ENCODE peak calls at places on chromosomes 13 and 19, in eight cellular contexts. Y, C, X, A, G, P, Z and W are unnamed samples.
A peak's percentile ranks its signal among the peaks of the same experiment; 100 is the strongest.

GRCh38 chr13:58087566-58087965 is 456.0 kb downstream of the PCDH17 start:
- DNase-seq in X (no peak), G (no peak), Z (no peak), A (no peak), Y (no peak), C (no peak), P (no peak), W (no peak)

GRCh38 chr13:27857271-27857670 is 62.5 kb upstream of the PDX1 start:
- DNase-seq in X (no peak), C (no peak), Z (no peak), P (no peak), G (no peak), Y (no peak), A (no peak), W (no peak)

GRCh38 chr19:18460313-18460712 is 22.4 kb upstream of the ISYNA1 start:
- DNase-seq in P (peak; percentile 66), G (peak; percentile 87), Z (no peak), X (peak; percentile 62), A (peak; percentile 42), C (peak; percentile 86), Y (peak; percentile 79), W (no peak)

GRCh38 chr13:52048516-52048915 is 24.0 kb downstream of the UTP14C start:
- DNase-seq in X (no peak), P (no peak), Y (no peak), G (no peak), A (no peak), C (peak; percentile 41), Z (no peak), W (no peak)

GRCh38 chr19:43784981-43785808 is 4.4 kb upstream of the KCNN4 start:
- DNase-seq in G (peak; percentile 56), Z (peak; percentile 86), A (peak; percentile 63), X (no peak), P (no peak), C (peak; percentile 67), Y (no peak), W (peak; percentile 84)

GRCh38 chr13:110136660-110137585 is 170.0 kb downstream of the COL4A1 start:
- DNase-seq in P (no peak), A (no peak), C (no peak), X (no peak), Z (no peak), G (peak; percentile 73), Y (no peak), W (no peak)

GRCh38 chr13:76792680-76793334 is 93.4 kb downstream of the KCTD12 start:
- DNase-seq in X (no peak), P (no peak), G (peak; percentile 46), Z (no peak), C (peak; percentile 66), Y (no peak), A (no peak), W (no peak)

GRCh38 chr13:61294467-61295186 is 121.0 kb downstream of the PCDH20 start:
- DNase-seq in Y (no peak), X (no peak), C (no peak), Z (no peak), A (no peak), G (no peak), P (no peak), W (no peak)

GRCh38 chr13:106493569-106493968 is 41.9 kb downstream of the EFNB2 start:
- DNase-seq in C (no peak), Z (no peak), X (no peak), A (no peak), Y (no peak), P (no peak), G (no peak), W (no peak)

GRCh38 chr13:106498571-106498970 is 36.9 kb downstream of the EFNB2 start:
- DNase-seq in X (no peak), C (no peak), Y (no peak), G (no peak), A (no peak), P (no peak), Z (no peak), W (no peak)

GRCh38 chr13:106498158-106498557 is 37.3 kb downstream of the EFNB2 start:
- DNase-seq in Z (no peak), P (no peak), Y (no peak), G (no peak), C (no peak), X (no peak), A (no peak), W (no peak)

GRCh38 chr13:106497079-106497478 is 38.4 kb downstream of the EFNB2 start:
- DNase-seq in P (no peak), C (no peak), Z (no peak), Y (no peak), G (no peak), X (no peak), A (no peak), W (no peak)

DNA sequence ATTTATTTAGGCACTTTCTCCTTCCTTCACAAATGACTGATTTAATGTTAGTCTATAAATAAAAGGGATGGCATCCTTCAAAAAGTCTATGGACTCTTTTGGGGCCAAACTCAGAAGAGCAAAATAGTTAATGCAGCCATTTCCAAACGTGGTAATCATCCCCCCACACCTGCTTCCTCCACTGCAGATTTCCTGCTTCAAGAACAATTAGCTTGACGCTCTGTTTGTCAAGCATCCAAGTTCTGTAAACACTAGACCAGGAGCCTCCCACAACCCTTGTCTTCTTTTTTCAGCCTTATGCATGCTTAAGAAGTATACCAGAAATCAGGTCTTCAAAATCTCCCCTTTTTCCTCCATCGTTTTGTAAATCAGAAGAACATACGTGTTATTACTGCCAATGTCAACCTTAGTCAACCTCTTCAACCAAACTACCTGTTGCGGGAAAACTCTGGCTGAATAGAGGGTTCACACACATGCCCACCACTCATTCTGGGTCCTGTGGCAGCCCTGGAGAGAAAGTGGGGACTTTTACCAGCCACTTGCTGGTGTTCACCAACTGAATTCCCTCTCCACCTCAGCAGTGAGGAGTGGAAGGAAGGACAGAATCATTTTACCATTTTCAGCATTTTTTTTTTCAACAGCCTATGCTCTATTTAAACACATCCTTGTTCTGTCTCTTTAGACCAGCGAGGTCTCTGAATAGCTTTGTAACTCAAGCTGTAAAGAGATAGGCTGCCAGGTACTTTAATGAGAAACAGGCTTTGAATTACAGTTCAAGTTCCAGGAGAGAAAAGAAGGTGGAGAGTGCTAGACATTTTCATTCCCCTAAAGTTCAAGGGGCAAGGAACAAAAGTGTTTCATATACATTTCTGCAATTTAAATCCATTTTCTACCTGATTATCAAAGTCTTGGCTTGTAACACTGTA is 39.1 kb downstream of the EFNB2 start:
- DNase-seq in A (no peak), P (no peak), X (no peak), C (no peak), Z (no peak), Y (no peak), G (no peak), W (no peak)
- H3K4me1 ChIP-seq in A (peaks cover 40% of the 10 kb centered on the region), P (peaks cover 88% of the 10 kb centered on the region), X (peaks cover 11% of the 10 kb centered on the region), C (no peaks in the 10 kb centered on the region), Z (no peaks in the 10 kb centered on the region), Y (no peaks in the 10 kb centered on the region), G (peaks cover 11% of the 10 kb centered on the region), W (no peaks in the 10 kb centered on the region)

GRCh38 chr19:56310462-56310861 is 4.2 kb downstream of the ZSCAN5A start:
- DNase-seq in C (no peak), P (no peak), G (no peak), A (no peak), Z (no peak), X (no peak), Y (no peak), W (no peak)

GRCh38 chr19:56308792-56309191 is 5.8 kb downstream of the ZSCAN5A start:
- DNase-seq in C (no peak), A (no peak), G (no peak), Y (no peak), Z (no peak), X (no peak), P (no peak), W (no peak)

GRCh38 chr19:56312787-56313343 is 1.8 kb downstream of the ZSCAN5A start:
- DNase-seq in X (no peak), A (no peak), G (no peak), P (no peak), Z (no peak), Y (no peak), C (no peak), W (no peak)

GRCh38 chr19:56312337-56312736 is 2.3 kb downstream of the ZSCAN5A start:
- DNase-seq in P (no peak), C (no peak), G (no peak), A (no peak), Y (no peak), Z (no peak), X (no peak), W (no peak)

GRCh38 chr19:56309511-56310185 is 5.0 kb downstream of the ZSCAN5A start:
- DNase-seq in A (peak; percentile 64), X (no peak), G (peak; percentile 57), C (peak; percentile 4), Y (no peak), P (peak; percentile 41), Z (peak; percentile 68), W (peak; percentile 77)
- TF ChIP-seq CTCF in A (peak; percentile 77), X (peak; percentile 38), G (peak; percentile 52), C (peak; percentile 78), Y (no peak), P (peak; percentile 71), Z (peak; percentile 100), W (peak; percentile 86)

GRCh38 chr19:5993516-5994406 is 15.8 kb upstream of the RANBP3 start:
- DNase-seq in G (no peak), Y (no peak), P (peak; percentile 55), X (no peak), C (no peak), Z (no peak), A (peak; percentile 97), W (no peak)

GRCh38 chr19:5992756-5993155 is 14.8 kb upstream of the RANBP3 start:
- DNase-seq in G (no peak), X (no peak), Y (no peak), P (no peak), Z (no peak), C (no peak), A (no peak), W (no peak)

GRCh38 chr19:5995606-5996005 is 17.7 kb upstream of the RANBP3 start:
- DNase-seq in Y (no peak), Z (no peak), X (no peak), A (no peak), G (no peak), P (no peak), C (no peak), W (no peak)

GRCh38 chr19:5996102-5996501 is 18.2 kb upstream of the RANBP3 start:
- DNase-seq in Z (no peak), X (no peak), C (no peak), P (no peak), Y (no peak), G (no peak), A (no peak), W (no peak)

DNA sequence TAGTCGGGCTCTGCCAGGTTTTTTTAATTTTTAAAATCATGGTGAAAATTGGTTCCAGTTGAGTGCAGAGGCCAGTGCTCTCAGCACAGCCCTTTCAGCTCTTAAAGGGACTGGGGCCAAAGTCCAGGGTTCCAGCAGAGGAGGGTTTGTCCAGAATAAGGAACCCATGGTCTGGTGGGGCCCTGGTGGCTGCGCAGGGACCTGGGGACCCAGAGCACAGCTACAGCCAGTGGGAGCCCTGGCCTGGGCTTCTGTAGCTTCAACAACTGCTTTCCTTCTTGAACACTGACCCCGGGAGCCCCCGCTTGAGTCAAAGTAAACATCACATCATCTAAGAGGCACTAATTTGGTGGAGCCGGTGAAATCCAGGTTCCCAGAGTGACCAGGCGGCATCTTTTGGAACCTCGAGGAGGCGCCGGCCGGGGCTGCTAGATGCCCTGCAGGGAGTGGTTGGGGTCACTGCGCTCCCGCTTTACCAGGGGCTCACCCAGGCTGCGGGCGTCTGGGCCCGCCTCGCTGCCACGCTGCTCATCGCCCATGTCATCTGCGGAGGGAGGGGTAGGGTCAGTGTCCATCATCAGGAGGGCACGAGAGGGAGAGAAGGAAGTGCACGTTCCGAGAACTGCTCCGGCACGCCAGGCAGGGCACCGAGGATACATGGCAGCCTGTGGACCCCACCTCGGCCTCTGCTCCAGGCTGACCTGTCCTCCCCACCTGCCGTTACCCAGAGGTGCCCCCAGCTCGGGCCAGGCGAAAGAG is 16.6 kb upstream of the RANBP3 start:
- DNase-seq in P (no peak), X (no peak), G (no peak), Z (no peak), C (no peak), Y (no peak), A (no peak), W (no peak)
- H3K4me3 ChIP-seq in P (peak overlapping the region; percentile 48), X (no peak overlapping the region), G (no peak overlapping the region), Z (no peak overlapping the region), C (no peak overlapping the region), Y (no peak overlapping the region), A (no peak overlapping the region), W (no peak overlapping the region)

GRCh38 chr13:45327253-45327954 is 13.6 kb downstream of the TPT1 start:
- DNase-seq in C (no peak), P (no peak), Z (peak; percentile 11), X (no peak), G (no peak), Y (no peak), A (no peak), W (no peak)

GRCh38 chr13:45325806-45326205 is 15.2 kb downstream of the TPT1 start:
- DNase-seq in Z (no peak), Y (no peak), X (peak; percentile 45), C (peak; percentile 97), P (peak; percentile 65), G (peak; percentile 86), A (peak; percentile 38), W (no peak)

GRCh38 chr13:45331981-45332830 is 8.8 kb downstream of the TPT1 start:
- DNase-seq in X (no peak), Z (no peak), G (peak; percentile 54), P (no peak), A (peak; percentile 24), Y (no peak), C (peak; percentile 88), W (no peak)

GRCh38 chr13:45331123-45331619 is 9.8 kb downstream of the TPT1 start:
- DNase-seq in X (no peak), P (no peak), G (no peak), Y (no peak), C (no peak), A (no peak), Z (no peak), W (no peak)

DNA sequence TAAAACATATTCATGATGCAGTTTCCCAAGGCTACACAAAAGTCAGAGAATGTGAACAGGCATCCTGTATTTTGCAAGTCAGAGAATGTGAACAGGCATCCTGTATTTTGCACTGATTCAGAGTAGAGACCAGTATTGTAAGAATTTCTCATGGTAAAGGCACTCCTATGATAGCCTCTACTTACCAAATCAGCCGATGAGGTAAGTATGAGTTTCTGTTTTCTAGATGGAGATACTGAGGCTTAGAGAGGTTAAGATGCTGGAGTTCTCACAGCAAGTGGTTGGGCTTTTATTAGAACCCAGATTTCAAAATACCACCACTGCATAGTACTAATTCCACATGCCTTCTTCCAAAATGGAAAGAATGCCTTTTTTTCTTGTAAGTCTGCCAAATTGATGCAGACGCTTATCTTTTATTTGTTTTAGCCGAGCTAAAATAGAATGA is 12.3 kb downstream of the TPT1 start:
- DNase-seq in Z (no peak), A (no peak), G (no peak), P (no peak), X (no peak), C (peak; percentile 89), Y (no peak), W (no peak)
- H3K4me1 ChIP-seq in Z (peaks cover 35% of the 10 kb centered on the region), A (peaks cover 17% of the 10 kb centered on the region), G (peaks cover 27% of the 10 kb centered on the region), P (peaks cover 91% of the 10 kb centered on the region), X (peaks cover 57% of the 10 kb centered on the region), C (peaks cover 15% of the 10 kb centered on the region), Y (peaks cover 11% of the 10 kb centered on the region), W (peaks cover 20% of the 10 kb centered on the region)